ENCODE peak calls at places on chromosomes 5 and 9, in nine cellular contexts. E is AG10803; N is foreskin fibroblast; C is Peyer's patch; R is AML-193; K is NCI-H2227 treated with DMSO at 0.1 percent for 48 hours; I is body of pancreas; Z is naive thymus-derived CD4-positive, alpha-beta T cell; U is stimulated activated CD8-positive, alpha-beta memory T cell treated with anti-CD3 and anti-CD28 coated beads, Interleukin-4, amount 100 ng/mL, for 24 hours. Q is an unnamed sample.

GRCh38 chr5:5665225-5666075 is 243.0 kb downstream of the ICE1 start:
- DNase-seq in R (no peak), C (no peak), Z (no peak), N (no peak), K (no peak), E (no peak), I (no peak), U (no peak), Q (no peak)

GRCh38 chr9:32128546-32128945 is 255.9 kb upstream of the ACO1 start:
- DNase-seq in K (no peak), U (no peak), N (no peak), I (no peak), Z (no peak), R (no peak), C (no peak), E (no peak), Q (no peak)

GRCh38 chr9:125805057-125805456 is 57.9 kb downstream of the PBX3 start:
- DNase-seq in N (peak), Z (no peak), I (no peak), C (no peak), K (no peak), R (no peak), U (no peak), E (peak), Q (no peak)

GRCh38 chr5:149667084-149667826 is 62.9 kb upstream of the PPARGC1B start:
- DNase-seq in I (no peak), E (no peak), N (peak), K (no peak), R (peak), C (peak), Z (no peak), U (no peak), Q (no peak)

GRCh38 chr5:10360686-10361085 is 7.2 kb downstream of the MARCHF6 start:
- DNase-seq in I (no peak), E (no peak), K (no peak), N (no peak), U (no peak), C (no peak), Z (no peak), R (peak), Q (no peak)

GRCh38 chr5:158843305-158843704 is 256.4 kb downstream of the EBF1 start:
- DNase-seq in C (no peak), E (no peak), U (no peak), I (no peak), Z (no peak), N (no peak), K (no peak), R (no peak), Q (no peak)

GRCh38 chr5:169795311-169795710 is 158.2 kb downstream of the DOCK2 start:
- DNase-seq in K (no peak), E (no peak), U (no peak), Z (no peak), R (no peak), C (no peak), I (no peak), N (peak), Q (no peak)

GRCh38 chr5:134420326-134420725 is 8.6 kb upstream of the CDKN2AIPNL start:
- DNase-seq in R (no peak), I (no peak), E (no peak), N (peak), C (no peak), K (no peak), U (no peak), Z (no peak), Q (no peak)

GRCh38 chr5:172453986-172454354 is 355 bp downstream of the SH3PXD2B start:
- DNase-seq in I (peak), U (no peak), C (peak), Z (no peak), K (no peak), E (no peak), N (peak), R (no peak), Q (no peak)

GRCh38 chr5:39485075-39485474 is 60.3 kb upstream of the DAB2 start:
- DNase-seq in U (no peak), E (peak), N (no peak), C (no peak), Z (no peak), K (no peak), R (no peak), I (no peak), Q (no peak)

GRCh38 chr9:113289091-113289490 is 13.6 kb downstream of the PRPF4 start:
- DNase-seq in C (peak), E (no peak), R (no peak), Z (no peak), U (no peak), N (no peak), K (no peak), I (no peak), Q (no peak)

GRCh38 chr9:123355761-123356520 is at the start of gene CRB2:
- DNase-seq in U (no peak), C (no peak), R (no peak), E (no peak), N (no peak), I (no peak), K (no peak), Z (no peak), Q (no peak)

GRCh38 chr5:115132465-115132864 is 37.2 kb downstream of the TRIM36 start:
- DNase-seq in R (peak), Z (no peak), K (no peak), N (no peak), C (no peak), U (no peak), E (no peak), I (no peak), Q (no peak)

GRCh38 chr9:34996181-34996904 is 6.8 kb downstream of the DNAJB5 start:
- DNase-seq in N (no peak), R (no peak), E (no peak), Z (no peak), U (no peak), I (no peak), C (no peak), K (no peak), Q (no peak)

GRCh38 chr9:122797316-122798033 is 2.4 kb upstream of the OR1K1 start:
- DNase-seq in R (no peak), I (no peak), C (no peak), N (no peak), K (no peak), U (no peak), Z (no peak), E (no peak), Q (no peak)

GRCh38 chr5:2752875-2753435 is 1.5 kb upstream of the IRX2 start:
- DNase-seq in N (peak), E (peak), K (no peak), R (no peak), I (no peak), C (no peak), U (no peak), Z (no peak), Q (no peak)

GRCh38 chr9:114495992-114496391 is 9.3 kb downstream of the WHRN start:
- DNase-seq in R (no peak), C (no peak), E (no peak), U (no peak), K (no peak), Z (no peak), N (no peak), I (no peak), Q (no peak)

GRCh38 chr5:127838661-127839060 is 135.5 kb downstream of the CCDC192 start:
- DNase-seq in K (no peak), R (peak), U (no peak), I (no peak), E (peak), C (peak), Z (no peak), N (peak), Q (no peak)

GRCh38 chr9:4196376-4196775 is 103.5 kb downstream of the GLIS3 start:
- DNase-seq in R (no peak), U (no peak), E (no peak), N (no peak), Z (no peak), I (no peak), C (no peak), K (no peak), Q (no peak)

GRCh38 chr5:40046792-40047191 is 622.0 kb upstream of the DAB2 start:
- DNase-seq in K (no peak), E (peak), N (peak), C (no peak), U (no peak), Z (no peak), R (no peak), I (no peak), Q (no peak)

GRCh38 chr5:72213482-72213881 is 106.2 kb downstream of the MAP1B start:
- DNase-seq in K (no peak), C (no peak), R (no peak), N (no peak), I (no peak), E (no peak), Z (no peak), U (no peak), Q (no peak)

GRCh38 chr5:137091473-137091872 is 407.7 kb downstream of the SPOCK1 start:
- DNase-seq in Z (no peak), U (no peak), N (no peak), C (no peak), K (no peak), R (no peak), I (no peak), E (no peak), Q (no peak)

GRCh38 chr9:32589083-32589713 is 16.2 kb upstream of the NDUFB6 start:
- DNase-seq in U (no peak), C (no peak), E (peak), K (no peak), N (peak), I (no peak), Z (peak), R (peak), Q (no peak)

GRCh38 chr5:5418006-5418405 is 4.5 kb upstream of the ICE1 start:
- DNase-seq in U (no peak), Z (no peak), E (no peak), K (no peak), R (no peak), C (no peak), I (no peak), N (no peak), Q (no peak)

GRCh38 chr5:40681351-40682311 is 1.9 kb downstream of the PTGER4 start:
- DNase-seq in N (peak), U (no peak), E (peak), R (peak), Z (peak), I (peak), K (peak), C (peak), Q (peak)

GRCh38 chr9:84068872-84069271 is 88.3 kb downstream of the RMI1 start:
- DNase-seq in E (no peak), K (no peak), I (no peak), R (no peak), N (no peak), C (no peak), U (no peak), Z (no peak), Q (no peak)

GRCh38 chr5:1792842-1793266 is 6.8 kb downstream of the MRPL36 start:
- DNase-seq in I (no peak), E (peak), K (no peak), R (peak), N (peak), Z (peak), U (peak), C (peak), Q (peak)

GRCh38 chr9:136399176-136400037 is 563 bp downstream of the SNAPC4 start:
- DNase-seq in E (no peak), K (no peak), R (peak), N (peak), I (peak), U (no peak), Z (peak), C (no peak), Q (peak)

GRCh38 chr9:117088140-117088539 is 326.7 kb downstream of the ASTN2 start:
- DNase-seq in R (no peak), N (no peak), I (no peak), E (no peak), Z (no peak), K (no peak), C (no peak), U (no peak), Q (no peak)

Q was measured in suprapubic skin.